ENCODE peak calls at places on chromosomes 4 and X, in seven cellular contexts. One of them, this sample, is unnamed.

GRCh38 chr4:128524311-128524710 is 236.7 kb upstream of the PGRMC2 start:
- DNase-seq in GM04503: no peak
- DNase-seq in stimulated activated naive CD4-positive, alpha-beta T cell: no peak
- DNase-seq in stimulated activated CD4-positive, alpha-beta T cell treated with anti-CD3 and anti-CD28 coated beads, Interleukin-15, amount 100 ng/mL, for 1 hour: no peak
- DNase-seq in RWPE1: peak
- DNase-seq in AG09319: peak
- DNase-seq in neural crest cell: no peak
- DNase-seq in this sample: peak

GRCh38 chr4:135267148-135267878 is 1065.7 kb upstream of the PABPC4L start:
- DNase-seq in GM04503: no peak
- DNase-seq in stimulated activated naive CD4-positive, alpha-beta T cell: no peak
- DNase-seq in stimulated activated CD4-positive, alpha-beta T cell treated with anti-CD3 and anti-CD28 coated beads, Interleukin-15, amount 100 ng/mL, for 1 hour: no peak
- DNase-seq in RWPE1: no peak
- DNase-seq in AG09319: no peak
- DNase-seq in neural crest cell: no peak
- DNase-seq in this sample: no peak

GRCh38 chrX:78092296-78092695 is 11.8 kb upstream of the PGK1 start:
- DNase-seq in GM04503: no peak
- DNase-seq in stimulated activated naive CD4-positive, alpha-beta T cell: no peak
- DNase-seq in stimulated activated CD4-positive, alpha-beta T cell treated with anti-CD3 and anti-CD28 coated beads, Interleukin-15, amount 100 ng/mL, for 1 hour: no peak
- DNase-seq in RWPE1: peak
- DNase-seq in AG09319: no peak
- DNase-seq in neural crest cell: no peak
- DNase-seq in this sample: no peak

GRCh38 chrX:132482632-132483031 is 6.2 kb downstream of the MBNL3 start:
- DNase-seq in GM04503: no peak
- DNase-seq in stimulated activated naive CD4-positive, alpha-beta T cell: no peak
- DNase-seq in stimulated activated CD4-positive, alpha-beta T cell treated with anti-CD3 and anti-CD28 coated beads, Interleukin-15, amount 100 ng/mL, for 1 hour: no peak
- DNase-seq in RWPE1: no peak
- DNase-seq in AG09319: no peak
- DNase-seq in neural crest cell: no peak
- DNase-seq in this sample: no peak

GRCh38 chr4:4837921-4838601 is 21.4 kb upstream of the MSX1 start:
- DNase-seq in GM04503: no peak
- DNase-seq in stimulated activated naive CD4-positive, alpha-beta T cell: no peak
- DNase-seq in stimulated activated CD4-positive, alpha-beta T cell treated with anti-CD3 and anti-CD28 coated beads, Interleukin-15, amount 100 ng/mL, for 1 hour: no peak
- DNase-seq in RWPE1: no peak
- DNase-seq in AG09319: no peak
- DNase-seq in neural crest cell: no peak
- DNase-seq in this sample: no peak

GRCh38 chrX:37685452-37686347 is at the start of gene XK:
- DNase-seq in GM04503: no peak
- DNase-seq in stimulated activated naive CD4-positive, alpha-beta T cell: peak
- DNase-seq in stimulated activated CD4-positive, alpha-beta T cell treated with anti-CD3 and anti-CD28 coated beads, Interleukin-15, amount 100 ng/mL, for 1 hour: peak
- DNase-seq in RWPE1: peak
- DNase-seq in AG09319: no peak
- DNase-seq in neural crest cell: peak
- DNase-seq in this sample: no peak

GRCh38 chr4:75511841-75512240 is 2.4 kb downstream of the RCHY1 start:
- DNase-seq in GM04503: no peak
- DNase-seq in stimulated activated naive CD4-positive, alpha-beta T cell: no peak
- DNase-seq in stimulated activated CD4-positive, alpha-beta T cell treated with anti-CD3 and anti-CD28 coated beads, Interleukin-15, amount 100 ng/mL, for 1 hour: no peak
- DNase-seq in RWPE1: no peak
- DNase-seq in AG09319: no peak
- DNase-seq in neural crest cell: no peak
- DNase-seq in this sample: no peak

GRCh38 chrX:65643046-65643785 is 24.2 kb upstream of the MSN start:
- DNase-seq in GM04503: no peak
- DNase-seq in stimulated activated naive CD4-positive, alpha-beta T cell: no peak
- DNase-seq in stimulated activated CD4-positive, alpha-beta T cell treated with anti-CD3 and anti-CD28 coated beads, Interleukin-15, amount 100 ng/mL, for 1 hour: no peak
- DNase-seq in RWPE1: peak
- DNase-seq in AG09319: no peak
- DNase-seq in neural crest cell: no peak
- DNase-seq in this sample: no peak

GRCh38 chrX:154412468-154412867 is 1.1 kb downstream of the TAFAZZIN start:
- DNase-seq in GM04503: no peak
- DNase-seq in stimulated activated naive CD4-positive, alpha-beta T cell: no peak
- DNase-seq in stimulated activated CD4-positive, alpha-beta T cell treated with anti-CD3 and anti-CD28 coated beads, Interleukin-15, amount 100 ng/mL, for 1 hour: no peak
- DNase-seq in RWPE1: no peak
- DNase-seq in AG09319: no peak
- DNase-seq in neural crest cell: no peak
- DNase-seq in this sample: no peak

GRCh38 chrX:13903405-13903804 is 86.5 kb upstream of the GPM6B start:
- DNase-seq in GM04503: no peak
- DNase-seq in stimulated activated naive CD4-positive, alpha-beta T cell: no peak
- DNase-seq in stimulated activated CD4-positive, alpha-beta T cell treated with anti-CD3 and anti-CD28 coated beads, Interleukin-15, amount 100 ng/mL, for 1 hour: no peak
- DNase-seq in RWPE1: no peak
- DNase-seq in AG09319: no peak
- DNase-seq in neural crest cell: no peak
- DNase-seq in this sample: no peak

GRCh38 chr4:86934147-86934771 is 552 bp upstream of the AFF1 start:
- DNase-seq in GM04503: no peak
- DNase-seq in stimulated activated naive CD4-positive, alpha-beta T cell: no peak
- DNase-seq in stimulated activated CD4-positive, alpha-beta T cell treated with anti-CD3 and anti-CD28 coated beads, Interleukin-15, amount 100 ng/mL, for 1 hour: no peak
- DNase-seq in RWPE1: no peak
- DNase-seq in AG09319: no peak
- DNase-seq in neural crest cell: no peak
- DNase-seq in this sample: no peak

GRCh38 chrX:75873993-75874392 is 88.9 kb upstream of the MAGEE2 start:
- DNase-seq in GM04503: no peak
- DNase-seq in stimulated activated naive CD4-positive, alpha-beta T cell: no peak
- DNase-seq in stimulated activated CD4-positive, alpha-beta T cell treated with anti-CD3 and anti-CD28 coated beads, Interleukin-15, amount 100 ng/mL, for 1 hour: no peak
- DNase-seq in RWPE1: no peak
- DNase-seq in AG09319: no peak
- DNase-seq in neural crest cell: no peak
- DNase-seq in this sample: no peak

GRCh38 chrX:38055170-38055847 is 49.0 kb downstream of the SYTL5 start:
- DNase-seq in GM04503: peak
- DNase-seq in stimulated activated naive CD4-positive, alpha-beta T cell: no peak
- DNase-seq in stimulated activated CD4-positive, alpha-beta T cell treated with anti-CD3 and anti-CD28 coated beads, Interleukin-15, amount 100 ng/mL, for 1 hour: no peak
- DNase-seq in RWPE1: no peak
- DNase-seq in AG09319: no peak
- DNase-seq in neural crest cell: no peak
- DNase-seq in this sample: no peak

GRCh38 chrX:44428989-44429627 is 85.6 kb upstream of the EFHC2 start:
- DNase-seq in GM04503: no peak
- DNase-seq in stimulated activated naive CD4-positive, alpha-beta T cell: no peak
- DNase-seq in stimulated activated CD4-positive, alpha-beta T cell treated with anti-CD3 and anti-CD28 coated beads, Interleukin-15, amount 100 ng/mL, for 1 hour: no peak
- DNase-seq in RWPE1: no peak
- DNase-seq in AG09319: no peak
- DNase-seq in neural crest cell: no peak
- DNase-seq in this sample: no peak